ENCODE peak calls at places on chromosomes 1 and 21, in six cellular contexts. T is foreskin fibroblast, U is activated T-helper 1 cell treated with Interleukin-2 at 50 U/mL for 16 hours, I is endothelial cell, V is NCI-H2081, L is AG09309. Y is an unnamed sample.

GRCh38 chr1:108692724-108693655 is 880 bp downstream of the PRPF38B start:
- DNase-seq in L (peak; percentile 18), U (peak; percentile 63), T (peak; percentile 47), I (peak; percentile 24), V (peak; percentile 46), Y (no peak)

GRCh38 chr1:164092603-164093353 is 466.2 kb upstream of the PBX1 start:
- DNase-seq in T (no peak), I (no peak), V (no peak), U (no peak), L (no peak), Y (no peak)

GRCh38 chr21:42781150-42781980 is 98.0 kb downstream of the WDR4 start:
- DNase-seq in V (no peak), L (no peak), I (peak; percentile 47), U (no peak), T (no peak), Y (peak; percentile 66)

GRCh38 chr1:66532798-66533783 is 862 bp upstream of the SGIP1 start:
- DNase-seq in V (peak; percentile 42), I (peak; percentile 50), L (peak; percentile 63), T (peak; percentile 78), U (no peak), Y (no peak)

GRCh38 chr1:234271243-234271606 is 102.0 kb upstream of the COA6 start:
- DNase-seq in I (no peak), V (no peak), T (no peak), U (no peak), L (no peak), Y (no peak)

GRCh38 chr21:29499734-29500343 is 201.1 kb downstream of the BACH1 start:
- DNase-seq in V (peak; percentile 1), L (no peak), T (no peak), I (peak; percentile 10), U (no peak), Y (peak; percentile 52)

GRCh38 chr1:154190550-154190949 is 1.4 kb downstream of the TPM3 start:
- DNase-seq in T (peak; percentile 82), I (no peak), V (no peak), U (no peak), L (peak; percentile 17), Y (no peak)

GRCh38 chr21:25456672-25457071 is 150.6 kb downstream of the MRPL39 start:
- DNase-seq in L (no peak), I (no peak), V (no peak), T (no peak), U (no peak), Y (no peak)

GRCh38 chr21:42338730-42339715 is 11.8 kb downstream of the TFF2 start:
- DNase-seq in U (no peak), I (no peak), T (no peak), L (no peak), V (no peak), Y (no peak)

GRCh38 chr1:161177112-161177935 is at the start of gene B4GALT3:
- DNase-seq in I (peak; percentile 96), V (peak; percentile 91), T (peak; percentile 70), L (no peak), U (peak; percentile 90), Y (peak; percentile 96)

GRCh38 chr1:61320575-61320974 is 238.2 kb downstream of the NFIA start:
- DNase-seq in T (no peak), V (no peak), L (no peak), U (no peak), I (no peak), Y (no peak)

GRCh38 chr1:162040657-162041056 is 17.0 kb upstream of the OLFML2B start:
- DNase-seq in T (no peak), U (no peak), I (no peak), L (no peak), V (peak; percentile 15), Y (no peak)

GRCh38 chr1:29312469-29313466 is 76.4 kb downstream of the PTPRU start:
- DNase-seq in T (no peak), U (no peak), I (no peak), V (no peak), L (no peak), Y (no peak)

GRCh38 chr1:4584471-4584870 is 69.9 kb upstream of the AJAP1 start:
- DNase-seq in U (no peak), L (no peak), I (no peak), T (no peak), V (no peak), Y (no peak)

GRCh38 chr21:45698493-45698947 is 55.0 kb downstream of the PCBP3 start:
- DNase-seq in T (peak; percentile 95), U (no peak), L (peak; percentile 82), I (no peak), V (no peak), Y (no peak)

GRCh38 chr1:185920602-185921001 is 186.4 kb downstream of the HMCN1 start:
- DNase-seq in T (no peak), U (no peak), V (no peak), I (no peak), L (no peak), Y (no peak)

GRCh38 chr21:36909901-36910561 is 56.4 kb downstream of the HLCS start:
- DNase-seq in T (peak; percentile 87), L (peak; percentile 98), I (no peak), V (no peak), U (no peak), Y (no peak)

GRCh38 chr1:205232122-205232820 is 4.5 kb downstream of the TMCC2 start:
- DNase-seq in L (no peak), U (no peak), V (no peak), I (no peak), T (no peak), Y (no peak)

GRCh38 chr21:46518983-46519583 is 60.4 kb downstream of the DIP2A start:
- DNase-seq in V (no peak), I (no peak), L (no peak), U (no peak), T (no peak), Y (no peak)

GRCh38 chr1:9687120-9687875 is 35.8 kb downstream of the PIK3CD start:
- DNase-seq in V (peak; percentile 63), T (peak; percentile 70), I (peak; percentile 60), L (no peak), U (peak; percentile 49), Y (peak; percentile 81)

GRCh38 chr1:3536395-3536794 is 74.9 kb downstream of the MEGF6 start:
- DNase-seq in V (no peak), I (no peak), U (no peak), L (no peak), T (no peak), Y (no peak)

GRCh38 chr1:31936278-31936965 is 1.7 kb downstream of the PTP4A2 start:
- DNase-seq in U (no peak), V (no peak), T (no peak), L (no peak), I (no peak), Y (no peak)

GRCh38 chr1:19750101-19750881 is 49.4 kb downstream of the TMCO4 start:
- DNase-seq in I (no peak), T (no peak), L (no peak), U (no peak), V (no peak), Y (no peak)

GRCh38 chr1:220425852-220426251 is 102.1 kb upstream of the MARK1 start:
- DNase-seq in L (no peak), I (no peak), U (no peak), T (no peak), V (no peak), Y (no peak)

GRCh38 chr1:241485554-241485992 is 34.0 kb downstream of the FH start:
- DNase-seq in V (peak; percentile 25), T (no peak), I (no peak), L (no peak), U (no peak), Y (no peak)

GRCh38 chr1:214018605-214019268 is 31.0 kb downstream of the PROX1 start:
- DNase-seq in U (no peak), T (no peak), V (peak; percentile 63), L (no peak), I (no peak), Y (no peak)

GRCh38 chr1:204941415-204942338 is 71.0 kb downstream of the NFASC start:
- DNase-seq in T (peak; percentile 38), U (no peak), L (peak; percentile 17), V (peak; percentile 81), I (peak; percentile 85), Y (peak; percentile 83)

GRCh38 chr1:53377438-53377841 is 49.6 kb upstream of the LRP8 start:
- DNase-seq in L (no peak), U (no peak), I (no peak), T (no peak), V (no peak), Y (peak; percentile 37)

GRCh38 chr1:10588640-10589039 is 113.9 kb downstream of the PEX14 start:
- DNase-seq in V (no peak), L (no peak), I (no peak), T (no peak), U (no peak), Y (no peak)

GRCh38 chr1:91883470-91883869 is 2.5 kb downstream of the TGFBR3 start:
- DNase-seq in V (no peak), U (no peak), T (no peak), L (no peak), I (no peak), Y (no peak)

GRCh38 chr1:77978293-77978968 is 441 bp downstream of the FUBP1 start:
- DNase-seq in U (peak; percentile 51), V (peak; percentile 73), I (peak; percentile 49), T (peak; percentile 85), L (peak; percentile 94), Y (peak; percentile 76)

GRCh38 chr1:112549590-112549989 is 40.8 kb downstream of the WNT2B start:
- DNase-seq in U (no peak), I (no peak), L (no peak), V (no peak), T (no peak), Y (no peak)

GRCh38 chr1:178238722-178239510 is 145.0 kb downstream of the RASAL2 start:
- DNase-seq in U (no peak), I (no peak), T (peak; percentile 94), L (peak; percentile 99), V (no peak), Y (no peak)

GRCh38 chr1:42152907-42153597 is at the start of gene GUCA2B:
- DNase-seq in U (no peak), V (no peak), T (no peak), L (no peak), I (no peak), Y (no peak)

GRCh38 chr1:164703971-164704411 is 145.0 kb downstream of the PBX1 start:
- DNase-seq in U (no peak), V (no peak), L (no peak), I (no peak), T (no peak), Y (no peak)

GRCh38 chr1:228150458-228151169 is 884 bp downstream of the GJC2 start:
- DNase-seq in T (peak; percentile 72), L (no peak), V (no peak), U (no peak), I (no peak), Y (no peak)

GRCh38 chr1:9551984-9552383 is 12.7 kb downstream of the SLC25A33 start:
- DNase-seq in I (no peak), U (no peak), V (no peak), L (no peak), T (no peak), Y (no peak)

Y was measured in ecto neural progenitor cell.